ENCODE peak calls at places on chromosome 11, in eight cellular contexts. M is stimulated activated naive CD8-positive, alpha-beta T cell treated with anti-CD3 and anti-CD28 coated beads, Interleukin-15, amount 100 ng/mL, for 72 hours; J is activated T-cell treated with anti-CD3 and anti-CD28 coated beads, Interleukin-2, amount 50 U/mL, for 1 hour; N is T1000; Y is CD8-positive, alpha-beta memory T cell; A is NCI-H1105; O is mammary epithelial cell; W is left lung. B is an unnamed sample.

GRCh38 chr11:96393753-96394348 is 4.0 kb downstream of the JRKL start:
- DNase-seq in W (no peak), Y (peak; percentile 21), N (no peak), M (no peak), J (no peak), A (peak; percentile 36), O (peak; percentile 20), B (no peak)

GRCh38 chr11:2890466-2891241 is 5.1 kb upstream of the CDKN1C start:
- DNase-seq in W (peak; percentile 88), M (no peak), N (no peak), O (no peak), Y (no peak), A (no peak), J (no peak), B (peak; percentile 91)

GRCh38 chr11:131833371-131833770 is 463.0 kb downstream of the NTM start:
- DNase-seq in O (no peak), Y (no peak), J (no peak), M (no peak), N (no peak), A (no peak), W (no peak), B (no peak)

GRCh38 chr11:16418698-16419097 is 62.4 kb upstream of the SOX6 start:
- DNase-seq in N (no peak), O (peak; percentile 25), M (no peak), J (no peak), Y (no peak), W (no peak), A (no peak), B (no peak)

GRCh38 chr11:17894929-17895658 is 117.8 kb downstream of the SERGEF start:
- DNase-seq in N (no peak), O (no peak), W (no peak), J (no peak), Y (no peak), A (no peak), M (no peak), B (no peak)

GRCh38 chr11:65498727-65498976 is 193 bp upstream of the MALAT1 start:
- DNase-seq in O (no peak), N (no peak), M (no peak), Y (no peak), A (no peak), W (no peak), J (no peak), B (no peak)

GRCh38 chr11:66727282-66727882 is 1.6 kb downstream of the SPTBN2 start:
- DNase-seq in J (peak; percentile 31), O (peak; percentile 16), M (peak; percentile 21), W (peak; percentile 82), A (peak; percentile 17), N (no peak), Y (peak; percentile 18), B (no peak)

GRCh38 chr11:24588075-24588474 is 91.2 kb downstream of the LUZP2 start:
- DNase-seq in Y (no peak), N (no peak), M (no peak), A (no peak), J (no peak), O (peak; percentile 22), W (no peak), B (no peak)

GRCh38 chr11:111476961-111477360 is 35.2 kb downstream of the BTG4 start:
- DNase-seq in N (no peak), W (no peak), Y (no peak), M (no peak), O (no peak), A (no peak), J (no peak), B (no peak)

GRCh38 chr11:122308286-122308685 is 192.3 kb upstream of the BLID start:
- DNase-seq in Y (no peak), A (no peak), W (no peak), N (no peak), M (no peak), J (no peak), O (no peak), B (no peak)

GRCh38 chr11:64092761-64093136 is 57.0 kb downstream of the FLRT1 start:
- DNase-seq in A (no peak), N (no peak), J (no peak), O (no peak), Y (no peak), M (no peak), W (no peak), B (no peak)

GRCh38 chr11:123083623-123084029 is 21.7 kb upstream of the HSPA8 start:
- DNase-seq in Y (peak; percentile 45), O (peak; percentile 94), W (no peak), J (peak; percentile 55), N (peak; percentile 76), A (peak; percentile 51), M (no peak), B (no peak)

GRCh38 chr11:93729129-93729616 is 12.1 kb downstream of the TAF1D start:
- DNase-seq in W (no peak), A (no peak), O (no peak), N (no peak), Y (no peak), M (no peak), J (no peak), B (no peak)

GRCh38 chr11:56331861-56332491 is 13.9 kb upstream of the OR8K1 start:
- DNase-seq in W (peak; percentile 68), J (no peak), O (no peak), A (no peak), N (no peak), Y (no peak), M (no peak), B (no peak)

GRCh38 chr11:61062181-61062955 is 39.9 kb upstream of the CD5 start:
- DNase-seq in M (peak; percentile 11), O (no peak), W (no peak), J (no peak), N (no peak), A (no peak), Y (no peak), B (no peak)

GRCh38 chr11:69364901-69365300 is 70.9 kb downstream of the MYEOV start:
- DNase-seq in M (no peak), N (no peak), Y (no peak), O (no peak), J (no peak), W (no peak), A (no peak), B (no peak)

GRCh38 chr11:120001161-120002135 is 136.5 kb downstream of the TRIM29 start:
- DNase-seq in J (no peak), A (peak; percentile 68), Y (no peak), N (no peak), W (no peak), O (no peak), M (no peak), B (no peak)

GRCh38 chr11:26420331-26420730 is 88.4 kb downstream of the ANO3 start:
- DNase-seq in M (no peak), W (no peak), N (no peak), Y (no peak), O (no peak), A (no peak), J (no peak), B (no peak)

GRCh38 chr11:109222730-109223129 is 199.3 kb upstream of the C11orf87 start:
- DNase-seq in J (no peak), N (no peak), M (no peak), W (no peak), Y (no peak), O (no peak), A (no peak), B (no peak)

GRCh38 chr11:8719260-8720190 is 36.9 kb downstream of the RPL27A start:
- DNase-seq in W (no peak), J (no peak), M (no peak), A (no peak), Y (no peak), N (peak; percentile 67), O (peak; percentile 77), B (no peak)

GRCh38 chr11:71995726-71996291 is 2.9 kb upstream of the IL18BP start:
- DNase-seq in A (no peak), W (no peak), Y (no peak), M (no peak), J (no peak), N (no peak), O (no peak), B (no peak)

GRCh38 chr11:6473481-6474422 is at the start of gene TRIM3:
- DNase-seq in A (peak; percentile 89), J (peak; percentile 76), Y (peak; percentile 65), M (peak; percentile 45), N (peak; percentile 78), O (peak; percentile 82), W (peak; percentile 98), B (peak; percentile 97)

GRCh38 chr11:122230387-122230760 is 114.4 kb upstream of the BLID start:
- DNase-seq in Y (no peak), M (no peak), O (no peak), W (no peak), A (no peak), J (no peak), N (no peak), B (no peak)

GRCh38 chr11:116707250-116707649 is 65.5 kb downstream of the BUD13 start:
- DNase-seq in J (no peak), W (no peak), N (no peak), A (peak; percentile 37), O (no peak), M (no peak), Y (no peak), B (no peak)

GRCh38 chr11:123426766-123427165 is 3.3 kb upstream of the GRAMD1B start:
- DNase-seq in N (no peak), A (peak; percentile 82), M (no peak), W (no peak), Y (no peak), O (no peak), J (no peak), B (no peak)

GRCh38 chr11:76657824-76658170 is 12.8 kb downstream of the LRRC32 start:
- DNase-seq in A (no peak), J (no peak), O (no peak), Y (no peak), N (no peak), W (no peak), M (no peak), B (no peak)

GRCh38 chr11:41413843-41414242 is 45.6 kb downstream of the LRRC4C start:
- DNase-seq in M (no peak), W (no peak), O (no peak), N (no peak), J (no peak), A (no peak), Y (no peak), B (no peak)

GRCh38 chr11:1484061-1484671 is 2.4 kb downstream of the MOB2 start:
- DNase-seq in M (no peak), Y (no peak), O (no peak), A (no peak), N (no peak), W (peak; percentile 60), J (no peak), B (peak; percentile 62)

GRCh38 chr11:107819361-107820014 is 39.1 kb downstream of the SLC35F2 start:
- DNase-seq in Y (no peak), N (no peak), M (no peak), O (no peak), W (no peak), J (no peak), A (no peak), B (no peak)

GRCh38 chr11:69644071-69644961 is 3.4 kb downstream of the CCND1 start:
- DNase-seq in W (peak; percentile 93), Y (no peak), O (peak; percentile 69), A (no peak), N (peak; percentile 68), M (no peak), J (no peak), B (peak; percentile 95)

B was measured in upper lobe of right lung.